ENCODE peak calls at places on chromosomes 5 and 9, in eight cellular contexts. One of them, this sample, is unnamed. For H3K27me3, the result is how much of the 10 kb centered on the place peaks cover.

GRCh38 chr9:93123561-93124283 is 10.3 kb downstream of the NINJ1 start:
- DNase-seq in PC-9: no peak
- DNase-seq in brain microvascular endothelial cell: no peak
- DNase-seq in Peyer's patch: peak
- DNase-seq in Caco-2: no peak
- DNase-seq in RWPE2: peak
- DNase-seq in sigmoid colon: peak
- DNase-seq in cardiac muscle cell: no peak
- DNase-seq in this sample: no peak

GRCh38 chr5:10502130-10502529 is 60.5 kb downstream of the ROPN1L start:
- DNase-seq in RWPE2: no peak
- DNase-seq in sigmoid colon: no peak
- DNase-seq in Caco-2: no peak
- DNase-seq in PC-9: no peak
- DNase-seq in brain microvascular endothelial cell: no peak
- DNase-seq in cardiac muscle cell: no peak
- DNase-seq in Peyer's patch: no peak
- DNase-seq in this sample: no peak

GRCh38 chr5:33312631-33313030 is 128.1 kb upstream of the TARS1 start:
- DNase-seq in Caco-2: no peak
- DNase-seq in Peyer's patch: no peak
- DNase-seq in brain microvascular endothelial cell: no peak
- DNase-seq in RWPE2: no peak
- DNase-seq in cardiac muscle cell: no peak
- DNase-seq in sigmoid colon: no peak
- DNase-seq in PC-9: no peak
- DNase-seq in this sample: no peak

GRCh38 chr5:154477382-154478223 is 424 bp downstream of the HAND1 start:
- DNase-seq in brain microvascular endothelial cell: no peak
- DNase-seq in sigmoid colon: no peak
- DNase-seq in Caco-2: no peak
- DNase-seq in cardiac muscle cell: no peak
- DNase-seq in PC-9: no peak
- DNase-seq in Peyer's patch: no peak
- DNase-seq in RWPE2: no peak
- DNase-seq in this sample: no peak

GRCh38 chr5:55363861-55364260 is 56.1 kb downstream of the MTREX start:
- DNase-seq in PC-9: no peak
- DNase-seq in cardiac muscle cell: peak
- DNase-seq in brain microvascular endothelial cell: no peak
- DNase-seq in sigmoid colon: no peak
- DNase-seq in Caco-2: no peak
- DNase-seq in Peyer's patch: no peak
- DNase-seq in RWPE2: no peak
- DNase-seq in this sample: no peak

GRCh38 chr5:125575561-125576504 is 829.4 kb upstream of the ZNF608 start:
- DNase-seq in sigmoid colon: peak
- DNase-seq in cardiac muscle cell: no peak
- DNase-seq in Caco-2: no peak
- DNase-seq in PC-9: no peak
- DNase-seq in Peyer's patch: no peak
- DNase-seq in brain microvascular endothelial cell: no peak
- DNase-seq in RWPE2: no peak
- DNase-seq in this sample: no peak

GRCh38 chr5:138824924-138825863 is 49.9 kb downstream of the LRRTM2 start:
- DNase-seq in Peyer's patch: no peak
- DNase-seq in PC-9: no peak
- DNase-seq in brain microvascular endothelial cell: peak
- DNase-seq in Caco-2: no peak
- DNase-seq in sigmoid colon: no peak
- DNase-seq in RWPE2: no peak
- DNase-seq in cardiac muscle cell: peak
- DNase-seq in this sample: no peak

GRCh38 chr9:88533951-88534455 is 975 bp upstream of the NXNL2 start:
- DNase-seq in sigmoid colon: peak
- DNase-seq in cardiac muscle cell: peak
- DNase-seq in PC-9: peak
- DNase-seq in Caco-2: peak
- DNase-seq in Peyer's patch: no peak
- DNase-seq in RWPE2: no peak
- DNase-seq in brain microvascular endothelial cell: no peak
- DNase-seq in this sample: no peak

GRCh38 chr5:177449140-177450061 is 2.8 kb downstream of the PRR7 start:
- DNase-seq in cardiac muscle cell: no peak
- DNase-seq in brain microvascular endothelial cell: no peak
- DNase-seq in RWPE2: no peak
- DNase-seq in sigmoid colon: no peak
- DNase-seq in Peyer's patch: no peak
- DNase-seq in PC-9: no peak
- DNase-seq in Caco-2: no peak
- DNase-seq in this sample: no peak

GRCh38 chr5:73435640-73436534 is 12.7 kb downstream of the FOXD1 start:
- DNase-seq in Peyer's patch: no peak
- DNase-seq in RWPE2: no peak
- DNase-seq in brain microvascular endothelial cell: no peak
- DNase-seq in Caco-2: no peak
- DNase-seq in PC-9: no peak
- DNase-seq in cardiac muscle cell: no peak
- DNase-seq in sigmoid colon: no peak
- DNase-seq in this sample: no peak

GRCh38 chr9:36597412-36598178 is 24.9 kb downstream of the MELK start:
- DNase-seq in Peyer's patch: no peak
- DNase-seq in RWPE2: no peak
- DNase-seq in Caco-2: peak
- DNase-seq in sigmoid colon: no peak
- DNase-seq in brain microvascular endothelial cell: peak
- DNase-seq in PC-9: no peak
- DNase-seq in cardiac muscle cell: peak
- DNase-seq in this sample: no peak

GRCh38 chr9:134365791-134366222 is 39.6 kb downstream of the RXRA start:
- DNase-seq in cardiac muscle cell: peak
- DNase-seq in PC-9: peak
- DNase-seq in Caco-2: no peak
- DNase-seq in RWPE2: no peak
- DNase-seq in Peyer's patch: no peak
- DNase-seq in brain microvascular endothelial cell: no peak
- DNase-seq in sigmoid colon: peak
- DNase-seq in this sample: no peak

GRCh38 chr5:96067902-96068614 is 106.4 kb upstream of the ELL2 start:
- DNase-seq in Peyer's patch: peak
- DNase-seq in brain microvascular endothelial cell: peak
- DNase-seq in RWPE2: peak
- DNase-seq in cardiac muscle cell: peak
- DNase-seq in PC-9: peak
- DNase-seq in Caco-2: peak
- DNase-seq in sigmoid colon: no peak
- DNase-seq in this sample: peak

GRCh38 chr5:14097998-14098471 is 45.1 kb upstream of the TRIO start:
- DNase-seq in sigmoid colon: no peak
- DNase-seq in RWPE2: no peak
- DNase-seq in brain microvascular endothelial cell: no peak
- DNase-seq in Caco-2: no peak
- DNase-seq in PC-9: no peak
- DNase-seq in cardiac muscle cell: peak
- DNase-seq in Peyer's patch: no peak
- DNase-seq in this sample: no peak

GRCh38 chr9:100440071-100440470 is 13.1 kb downstream of the MSANTD3 start:
- DNase-seq in cardiac muscle cell: peak
- DNase-seq in Peyer's patch: no peak
- DNase-seq in sigmoid colon: no peak
- DNase-seq in PC-9: no peak
- DNase-seq in brain microvascular endothelial cell: peak
- DNase-seq in RWPE2: no peak
- DNase-seq in Caco-2: peak
- DNase-seq in this sample: no peak

GRCh38 chr9:79975471-79976316 is 403.9 kb downstream of the TLE4 start:
- DNase-seq in sigmoid colon: no peak
- DNase-seq in brain microvascular endothelial cell: no peak
- DNase-seq in RWPE2: no peak
- DNase-seq in Caco-2: no peak
- DNase-seq in Peyer's patch: no peak
- DNase-seq in PC-9: no peak
- DNase-seq in cardiac muscle cell: no peak
- DNase-seq in this sample: no peak

GRCh38 chr5:159971931-159972461 is 36.9 kb upstream of the TTC1 start:
- DNase-seq in PC-9: peak
- DNase-seq in Peyer's patch: no peak
- DNase-seq in Caco-2: no peak
- DNase-seq in sigmoid colon: no peak
- DNase-seq in cardiac muscle cell: peak
- DNase-seq in brain microvascular endothelial cell: no peak
- DNase-seq in RWPE2: no peak
- DNase-seq in this sample: no peak

GRCh38 chr9:13181652-13182051 is 97.8 kb downstream of the MPDZ start:
- DNase-seq in Caco-2: peak
- DNase-seq in sigmoid colon: no peak
- DNase-seq in brain microvascular endothelial cell: no peak
- DNase-seq in RWPE2: peak
- DNase-seq in Peyer's patch: no peak
- DNase-seq in cardiac muscle cell: peak
- DNase-seq in PC-9: peak
- DNase-seq in this sample: no peak

GRCh38 chr5:73826761-73827450 is 200.9 kb downstream of the ARHGEF28 start:
- DNase-seq in cardiac muscle cell: peak
- DNase-seq in Peyer's patch: no peak
- DNase-seq in RWPE2: peak
- DNase-seq in sigmoid colon: no peak
- DNase-seq in brain microvascular endothelial cell: peak
- DNase-seq in PC-9: peak
- DNase-seq in Caco-2: no peak
- DNase-seq in this sample: no peak

GRCh38 chr5:40364441-40364840 is 315.3 kb upstream of the PTGER4 start:
- DNase-seq in sigmoid colon: no peak
- DNase-seq in cardiac muscle cell: no peak
- DNase-seq in brain microvascular endothelial cell: no peak
- DNase-seq in PC-9: no peak
- DNase-seq in Caco-2: no peak
- DNase-seq in RWPE2: no peak
- DNase-seq in Peyer's patch: no peak
- DNase-seq in this sample: no peak

GRCh38 chr5:40365357-40366330 is 314.1 kb upstream of the PTGER4 start:
- DNase-seq in Caco-2: no peak
- DNase-seq in PC-9: no peak
- DNase-seq in sigmoid colon: no peak
- DNase-seq in Peyer's patch: no peak
- DNase-seq in brain microvascular endothelial cell: no peak
- DNase-seq in cardiac muscle cell: no peak
- DNase-seq in RWPE2: no peak
- DNase-seq in this sample: no peak

GRCh38 chr5:40361378-40361777 is 318.3 kb upstream of the PTGER4 start:
- DNase-seq in cardiac muscle cell: no peak
- DNase-seq in RWPE2: no peak
- DNase-seq in sigmoid colon: no peak
- DNase-seq in PC-9: no peak
- DNase-seq in Caco-2: no peak
- DNase-seq in brain microvascular endothelial cell: no peak
- DNase-seq in Peyer's patch: no peak
- DNase-seq in this sample: no peak

GRCh38 chr5:40368200-40368599 is 311.5 kb upstream of the PTGER4 start:
- DNase-seq in PC-9: no peak
- DNase-seq in cardiac muscle cell: no peak
- DNase-seq in RWPE2: no peak
- DNase-seq in Caco-2: no peak
- DNase-seq in Peyer's patch: no peak
- DNase-seq in brain microvascular endothelial cell: no peak
- DNase-seq in sigmoid colon: no peak
- DNase-seq in this sample: no peak

GRCh38 chr5:40367260-40367659 is 312.5 kb upstream of the PTGER4 start:
- DNase-seq in sigmoid colon: no peak
- DNase-seq in cardiac muscle cell: peak
- DNase-seq in brain microvascular endothelial cell: peak
- DNase-seq in Caco-2: no peak
- DNase-seq in RWPE2: no peak
- DNase-seq in Peyer's patch: no peak
- DNase-seq in PC-9: no peak
- DNase-seq in this sample: no peak
- TF ChIP-seq CTCF in sigmoid colon: no peak
- TF ChIP-seq CTCF in cardiac muscle cell: peak
- TF ChIP-seq CTCF in brain microvascular endothelial cell: peak
- TF ChIP-seq CTCF in Caco-2: peak
- TF ChIP-seq CTCF in RWPE2: peak
- TF ChIP-seq CTCF in Peyer's patch: peak
- TF ChIP-seq CTCF in PC-9: no peak
- TF ChIP-seq CTCF in this sample: peak

GRCh38 chr9:14251146-14252071 is 62.5 kb downstream of the NFIB start:
- DNase-seq in cardiac muscle cell: peak
- DNase-seq in Peyer's patch: peak
- DNase-seq in sigmoid colon: peak
- DNase-seq in RWPE2: peak
- DNase-seq in brain microvascular endothelial cell: peak
- DNase-seq in PC-9: peak
- DNase-seq in Caco-2: peak
- DNase-seq in this sample: peak
- H3K4me3 ChIP-seq in cardiac muscle cell: no peak
- H3K4me3 ChIP-seq in Peyer's patch: no peak
- H3K4me3 ChIP-seq in sigmoid colon: no peak
- H3K4me3 ChIP-seq in RWPE2: no peak
- H3K4me3 ChIP-seq in brain microvascular endothelial cell: no peak
- H3K4me3 ChIP-seq in PC-9: peak
- H3K4me3 ChIP-seq in Caco-2: no peak
- H3K4me3 ChIP-seq in this sample: no peak

DNA sequence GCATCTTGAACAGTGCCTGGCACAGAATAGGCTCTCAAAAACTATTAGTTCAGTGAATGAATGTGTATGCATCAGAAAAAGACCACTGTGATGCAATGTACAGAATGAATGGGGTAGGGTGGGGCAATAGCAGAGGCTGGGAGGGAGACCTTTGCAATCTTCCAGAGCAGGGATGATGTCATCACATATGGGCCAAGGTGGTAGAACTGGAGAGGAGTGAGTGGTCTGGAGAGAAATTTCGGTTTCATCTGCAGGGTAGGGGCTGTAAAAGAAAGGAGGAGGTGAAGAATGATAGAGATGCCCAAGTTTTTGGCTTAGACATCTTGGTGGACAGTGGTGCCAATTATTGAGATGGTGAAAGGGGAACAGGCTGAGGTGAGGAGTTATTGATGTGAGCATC is 23.5 kb upstream of the ARAP3 start:
- DNase-seq in brain microvascular endothelial cell: no peak
- DNase-seq in PC-9: no peak
- DNase-seq in Peyer's patch: no peak
- DNase-seq in Caco-2: no peak
- DNase-seq in RWPE2: no peak
- DNase-seq in sigmoid colon: no peak
- DNase-seq in cardiac muscle cell: no peak
- DNase-seq in this sample: no peak
- H3K27me3 ChIP-seq in brain microvascular endothelial cell: under half
- H3K27me3 ChIP-seq in PC-9: under half
- H3K27me3 ChIP-seq in Peyer's patch: under half
- H3K27me3 ChIP-seq in Caco-2: under half
- H3K27me3 ChIP-seq in RWPE2: under half
- H3K27me3 ChIP-seq in sigmoid colon: under half
- H3K27me3 ChIP-seq in cardiac muscle cell: half or more
- H3K27me3 ChIP-seq in this sample: half or more

DNA sequence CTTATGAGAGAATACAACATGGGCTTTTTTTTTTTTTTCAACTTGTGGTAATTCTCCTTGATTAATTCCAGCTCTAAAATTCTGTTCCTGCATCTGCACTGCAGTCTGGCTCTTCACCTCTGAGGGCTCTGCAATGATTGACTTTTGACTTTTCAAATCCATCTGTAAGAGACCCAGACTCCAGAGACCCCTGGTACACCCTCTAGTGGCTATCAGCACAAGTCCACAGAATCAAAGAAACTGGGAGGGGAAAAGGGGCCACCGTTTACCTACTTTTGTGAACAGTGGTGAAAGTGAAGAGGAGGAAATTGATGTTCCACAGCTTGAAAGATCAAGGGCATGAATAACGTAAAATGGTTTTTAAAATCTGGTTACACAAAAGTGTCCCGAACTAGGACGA is 151.6 kb downstream of the SLIT3 start:
- DNase-seq in cardiac muscle cell: no peak
- DNase-seq in sigmoid colon: no peak
- DNase-seq in brain microvascular endothelial cell: no peak
- DNase-seq in RWPE2: no peak
- DNase-seq in Caco-2: no peak
- DNase-seq in Peyer's patch: no peak
- DNase-seq in PC-9: no peak
- DNase-seq in this sample: no peak
- TF ChIP-seq CTCF in cardiac muscle cell: peak
- TF ChIP-seq CTCF in sigmoid colon: no peak
- TF ChIP-seq CTCF in brain microvascular endothelial cell: peak
- TF ChIP-seq CTCF in RWPE2: peak
- TF ChIP-seq CTCF in Caco-2: peak
- TF ChIP-seq CTCF in Peyer's patch: no peak
- TF ChIP-seq CTCF in PC-9: no peak
- TF ChIP-seq CTCF in this sample: peak